ENCODE peak calls at places on chromosomes 12 and 14, in eight cellular contexts. One of them, this sample, is unnamed. For H3K4me1, the result is how much of the 10 kb centered on the place peaks cover.

GRCh38 chr12:57187222-57188089 is 29.1 kb upstream of the NXPH4 start:
- DNase-seq in upper lobe of left lung: no peak
- DNase-seq in stomach: no peak
- DNase-seq in HepG2: no peak
- DNase-seq in A549: no peak
- DNase-seq in transverse colon: no peak
- DNase-seq in tibial nerve: no peak
- DNase-seq in ovary: no peak
- DNase-seq in this sample: no peak

GRCh38 chr14:81625343-81625742 is 91.7 kb upstream of the SEL1L start:
- DNase-seq in transverse colon: no peak
- DNase-seq in A549: peak
- DNase-seq in upper lobe of left lung: no peak
- DNase-seq in tibial nerve: no peak
- DNase-seq in stomach: no peak
- DNase-seq in HepG2: peak
- DNase-seq in ovary: no peak
- DNase-seq in this sample: no peak

GRCh38 chr12:48970702-48971334 is 717 bp downstream of the WNT10B start:
- DNase-seq in ovary: no peak
- DNase-seq in HepG2: no peak
- DNase-seq in upper lobe of left lung: no peak
- DNase-seq in A549: no peak
- DNase-seq in transverse colon: no peak
- DNase-seq in tibial nerve: no peak
- DNase-seq in stomach: no peak
- DNase-seq in this sample: no peak

GRCh38 chr14:100546051-100546443 is 41.2 kb downstream of the BEGAIN start:
- DNase-seq in tibial nerve: no peak
- DNase-seq in stomach: peak
- DNase-seq in ovary: peak
- DNase-seq in transverse colon: no peak
- DNase-seq in upper lobe of left lung: no peak
- DNase-seq in A549: no peak
- DNase-seq in HepG2: no peak
- DNase-seq in this sample: no peak

GRCh38 chr12:48572326-48572725 is 2.5 kb upstream of the LALBA start:
- DNase-seq in tibial nerve: no peak
- DNase-seq in ovary: no peak
- DNase-seq in HepG2: no peak
- DNase-seq in stomach: no peak
- DNase-seq in transverse colon: no peak
- DNase-seq in upper lobe of left lung: no peak
- DNase-seq in A549: no peak
- DNase-seq in this sample: no peak

GRCh38 chr12:130044991-130045621 is 117.2 kb upstream of the FZD10 start:
- DNase-seq in upper lobe of left lung: no peak
- DNase-seq in stomach: no peak
- DNase-seq in HepG2: peak
- DNase-seq in transverse colon: no peak
- DNase-seq in A549: no peak
- DNase-seq in ovary: no peak
- DNase-seq in tibial nerve: no peak
- DNase-seq in this sample: no peak

GRCh38 chr12:74334770-74335169 is 202.9 kb upstream of the ATXN7L3B start:
- DNase-seq in stomach: no peak
- DNase-seq in HepG2: no peak
- DNase-seq in tibial nerve: no peak
- DNase-seq in A549: peak
- DNase-seq in transverse colon: no peak
- DNase-seq in upper lobe of left lung: no peak
- DNase-seq in ovary: no peak
- DNase-seq in this sample: no peak

GRCh38 chr12:63917864-63918742 is 73.6 kb downstream of the SRGAP1 start:
- DNase-seq in transverse colon: no peak
- DNase-seq in HepG2: peak
- DNase-seq in A549: peak
- DNase-seq in stomach: no peak
- DNase-seq in upper lobe of left lung: no peak
- DNase-seq in tibial nerve: no peak
- DNase-seq in ovary: peak
- DNase-seq in this sample: peak

GRCh38 chr12:87801860-87802720 is 227.1 kb downstream of the C12orf50 start:
- DNase-seq in transverse colon: no peak
- DNase-seq in upper lobe of left lung: no peak
- DNase-seq in HepG2: no peak
- DNase-seq in stomach: no peak
- DNase-seq in tibial nerve: no peak
- DNase-seq in A549: peak
- DNase-seq in ovary: no peak
- DNase-seq in this sample: no peak

GRCh38 chr14:61280092-61280525 is 1.0 kb downstream of the TMEM30B start:
- DNase-seq in ovary: peak
- DNase-seq in HepG2: no peak
- DNase-seq in tibial nerve: no peak
- DNase-seq in transverse colon: peak
- DNase-seq in A549: no peak
- DNase-seq in upper lobe of left lung: peak
- DNase-seq in stomach: peak
- DNase-seq in this sample: no peak

GRCh38 chr12:115998119-115998633 is 279.3 kb downstream of the MED13L start:
- DNase-seq in A549: peak
- DNase-seq in ovary: peak
- DNase-seq in transverse colon: peak
- DNase-seq in HepG2: peak
- DNase-seq in tibial nerve: no peak
- DNase-seq in stomach: no peak
- DNase-seq in upper lobe of left lung: no peak
- DNase-seq in this sample: no peak

GRCh38 chr14:69613312-69614073 is 2.1 kb downstream of the SUSD6 start:
- DNase-seq in stomach: no peak
- DNase-seq in A549: no peak
- DNase-seq in upper lobe of left lung: no peak
- DNase-seq in transverse colon: no peak
- DNase-seq in ovary: no peak
- DNase-seq in tibial nerve: no peak
- DNase-seq in HepG2: no peak
- DNase-seq in this sample: no peak
- H3K4me1 ChIP-seq in stomach: half or more
- H3K4me1 ChIP-seq in A549: under half
- H3K4me1 ChIP-seq in upper lobe of left lung: half or more
- H3K4me1 ChIP-seq in transverse colon: half or more
- H3K4me1 ChIP-seq in ovary: under half
- H3K4me1 ChIP-seq in tibial nerve: half or more
- H3K4me1 ChIP-seq in HepG2: half or more
- H3K4me1 ChIP-seq in this sample: under half

GRCh38 chr14:94317259-94317658 is 5.9 kb downstream of the SERPINA6 start:
- DNase-seq in ovary: no peak
- DNase-seq in upper lobe of left lung: no peak
- DNase-seq in transverse colon: peak
- DNase-seq in stomach: no peak
- DNase-seq in HepG2: peak
- DNase-seq in A549: no peak
- DNase-seq in tibial nerve: no peak
- DNase-seq in this sample: no peak
- TF ChIP-seq EP300 in ovary: no peak
- TF ChIP-seq EP300 in upper lobe of left lung: no peak
- TF ChIP-seq EP300 in transverse colon: no peak
- TF ChIP-seq EP300 in stomach: no peak
- TF ChIP-seq EP300 in HepG2: no peak
- TF ChIP-seq EP300 in A549: no peak
- TF ChIP-seq EP300 in tibial nerve: no peak
- TF ChIP-seq EP300 in this sample: no peak

DNA sequence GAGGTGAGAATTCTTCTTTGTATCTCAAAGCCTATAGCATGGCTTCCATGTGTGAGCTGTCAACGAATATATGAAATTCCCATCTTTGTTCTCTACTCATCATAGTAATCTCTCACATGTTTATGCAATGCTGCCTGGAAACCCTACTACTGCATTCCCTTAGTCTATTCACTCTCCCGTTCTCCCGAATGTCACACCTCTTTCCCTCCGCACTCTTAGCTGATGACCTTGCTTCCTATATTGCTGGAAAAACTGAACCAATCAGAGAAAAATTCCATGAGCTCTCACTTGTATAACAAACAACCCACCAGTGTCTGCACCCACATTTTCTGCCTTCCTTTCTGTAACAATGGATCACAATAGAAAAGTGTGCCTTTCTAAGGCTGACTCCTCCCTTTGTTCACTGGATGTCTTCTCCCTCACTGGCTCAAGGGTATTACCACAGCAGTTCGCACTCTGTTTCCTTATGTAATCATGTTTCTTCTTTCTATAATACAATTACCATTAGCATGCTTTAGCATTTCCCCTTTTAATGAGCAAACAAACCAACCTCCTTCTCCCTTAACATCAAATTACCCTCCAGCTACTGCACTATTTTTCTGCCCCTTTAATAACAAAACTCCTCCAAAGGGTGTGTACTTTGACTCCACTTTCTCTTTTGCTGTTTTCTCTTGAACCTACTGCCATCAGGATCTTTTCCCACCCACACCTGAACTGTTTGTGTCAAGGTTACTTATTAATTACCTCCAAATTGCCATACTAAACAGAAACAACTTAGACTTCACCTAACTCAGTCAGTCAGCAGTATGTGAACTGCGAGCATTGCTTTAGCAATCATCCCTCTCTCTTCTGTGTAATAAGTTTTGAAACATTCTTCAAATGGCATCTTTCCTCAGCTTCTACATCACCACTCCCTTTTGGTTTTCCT is 63.9 kb upstream of the CCDC196 start:
- DNase-seq in tibial nerve: no peak
- DNase-seq in transverse colon: no peak
- DNase-seq in upper lobe of left lung: no peak
- DNase-seq in A549: no peak
- DNase-seq in HepG2: no peak
- DNase-seq in ovary: no peak
- DNase-seq in stomach: no peak
- DNase-seq in this sample: no peak
- H3K4me1 ChIP-seq in tibial nerve: under half
- H3K4me1 ChIP-seq in transverse colon: under half
- H3K4me1 ChIP-seq in upper lobe of left lung: under half
- H3K4me1 ChIP-seq in A549: under half
- H3K4me1 ChIP-seq in HepG2: under half
- H3K4me1 ChIP-seq in ovary: under half
- H3K4me1 ChIP-seq in stomach: under half
- H3K4me1 ChIP-seq in this sample: under half

GRCh38 chr12:2051700-2052625 is 824 bp upstream of the CACNA1C start:
- DNase-seq in stomach: no peak
- DNase-seq in A549: no peak
- DNase-seq in upper lobe of left lung: no peak
- DNase-seq in HepG2: no peak
- DNase-seq in ovary: no peak
- DNase-seq in transverse colon: no peak
- DNase-seq in tibial nerve: no peak
- DNase-seq in this sample: no peak
- TF ChIP-seq EP300 in stomach: no peak
- TF ChIP-seq EP300 in A549: no peak
- TF ChIP-seq EP300 in upper lobe of left lung: no peak
- TF ChIP-seq EP300 in HepG2: no peak
- TF ChIP-seq EP300 in ovary: no peak
- TF ChIP-seq EP300 in transverse colon: no peak
- TF ChIP-seq EP300 in tibial nerve: no peak
- TF ChIP-seq EP300 in this sample: no peak

This sample was measured in GM12878.